ENCODE peak calls at places on chromosomes 11 and 22, in eight cellular contexts. G is OCI-LY7, T is neural progenitor cell, M is HCT116, W is SK-N-SH, J is hepatocyte, X is MM.1S, L is PC-3. N is an unnamed sample. For H3K9me3, the result is how much of the 10 kb centered on the place peaks cover.

GRCh38 chr11:21897203-21897602 is 295.7 kb upstream of the ANO5 start:
- DNase-seq in J (no peak), X (peak), L (no peak), W (no peak), G (no peak), T (no peak), M (no peak), N (no peak)

GRCh38 chr11:35337919-35338316 is 81.4 kb downstream of the SLC1A2 start:
- DNase-seq in W (no peak), T (no peak), L (peak), G (no peak), J (no peak), X (no peak), M (no peak), N (no peak)

GRCh38 chr22:25477358-25477757 is 87.1 kb upstream of the GRK3 start:
- DNase-seq in W (no peak), M (no peak), G (no peak), L (no peak), J (no peak), X (no peak), T (no peak), N (no peak)

GRCh38 chr11:61959678-61960077 is 7.8 kb downstream of the FTH1 start:
- DNase-seq in W (no peak), L (no peak), X (no peak), M (no peak), J (no peak), G (no peak), T (no peak), N (no peak)

GRCh38 chr11:127000291-127000968 is at the start of gene KIRREL3:
- DNase-seq in J (peak), W (peak), L (no peak), G (no peak), M (no peak), X (no peak), T (peak), N (peak)

GRCh38 chr11:35364101-35364780 is 55.1 kb downstream of the SLC1A2 start:
- DNase-seq in J (peak), T (peak), X (no peak), M (peak), G (no peak), L (peak), W (no peak), N (peak)

GRCh38 chr11:61954106-61955030 is 4.2 kb downstream of the BEST1 start:
- DNase-seq in L (no peak), X (no peak), G (no peak), T (no peak), M (no peak), J (peak), W (no peak), N (peak)

GRCh38 chr11:103031834-103032233 is 60.1 kb downstream of the DCUN1D5 start:
- DNase-seq in W (no peak), X (no peak), J (no peak), G (no peak), L (no peak), M (no peak), T (no peak), N (peak)

GRCh38 chr11:87298155-87298554 is 260.4 kb downstream of the TMEM135 start:
- DNase-seq in X (no peak), J (no peak), L (no peak), T (no peak), W (no peak), G (no peak), M (no peak), N (no peak)

GRCh38 chr22:28716686-28717085 is 24.9 kb downstream of the CHEK2 start:
- DNase-seq in M (no peak), W (no peak), J (no peak), X (no peak), L (no peak), T (no peak), G (no peak), N (no peak)

GRCh38 chr11:109641549-109641948 is 219.6 kb downstream of the C11orf87 start:
- DNase-seq in G (no peak), J (peak), W (no peak), M (no peak), L (peak), T (peak), X (peak), N (peak)

GRCh38 chr22:27961680-27962079 is 42.6 kb upstream of the PITPNB start:
- DNase-seq in L (no peak), W (no peak), X (no peak), G (no peak), T (no peak), M (no peak), J (no peak), N (no peak)

GRCh38 chr11:70220920-70221319 is 17.8 kb downstream of the FADD start:
- DNase-seq in L (peak), T (no peak), M (no peak), X (no peak), G (no peak), W (no peak), J (no peak), N (no peak)

GRCh38 chr22:29520851-29521250 is 32.7 kb downstream of the THOC5 start:
- DNase-seq in J (no peak), X (no peak), W (no peak), G (no peak), M (no peak), L (peak), T (no peak), N (peak)

GRCh38 chr11:18522388-18522787 is 4.4 kb downstream of the TSG101 start:
- DNase-seq in W (peak), X (no peak), M (no peak), T (peak), G (peak), J (peak), L (no peak), N (peak)

GRCh38 chr22:30408388-30409101 is 11.7 kb downstream of the SEC14L2 start:
- DNase-seq in L (peak), J (no peak), T (no peak), M (no peak), X (no peak), W (no peak), G (no peak), N (peak)

GRCh38 chr11:112652786-112653390 is 308.3 kb upstream of the NCAM1 start:
- DNase-seq in G (no peak), W (no peak), X (no peak), M (no peak), L (no peak), J (no peak), T (no peak), N (peak)

GRCh38 chr11:9838229-9838628 is 174.4 kb downstream of the SWAP70 start:
- DNase-seq in W (no peak), M (no peak), J (no peak), L (peak), G (no peak), X (no peak), T (no peak), N (peak)

GRCh38 chr11:84234462-84235202 is 948.5 kb upstream of the CCDC90B start:
- DNase-seq in T (peak), W (no peak), X (no peak), G (no peak), M (no peak), L (no peak), J (no peak), N (no peak)
- H3K27ac ChIP-seq in T (no peak), W (no peak), X (no peak), G (no peak), M (no peak), L (no peak), J (no peak), N (no peak)

GRCh38 chr11:12854829-12855228 is 154.3 kb upstream of the RASSF10 start:
- DNase-seq in W (no peak), J (peak), X (no peak), M (no peak), G (no peak), L (no peak), T (no peak), N (no peak)
- H3K9me3 ChIP-seq in W (under half), J (under half), X (under half), M (under half), G (under half), L (under half), T (under half), N (under half)

GRCh38 chr22:44160416-44160815 is 20.3 kb upstream of the PARVG start:
- DNase-seq in M (no peak), G (no peak), J (no peak), W (no peak), L (no peak), T (no peak), X (no peak), N (no peak)

GRCh38 chr22:44159230-44159629 is 21.5 kb upstream of the PARVG start:
- DNase-seq in M (no peak), L (no peak), X (no peak), G (no peak), W (no peak), T (no peak), J (no peak), N (peak)

GRCh38 chr22:44159811-44160210 is 20.9 kb upstream of the PARVG start:
- DNase-seq in G (no peak), J (no peak), L (no peak), X (no peak), T (no peak), W (no peak), M (no peak), N (peak)

GRCh38 chr22:44157916-44158618 is 22.7 kb upstream of the PARVG start:
- DNase-seq in G (no peak), J (no peak), L (no peak), M (no peak), W (no peak), T (no peak), X (no peak), N (no peak)

GRCh38 chr22:44158766-44159165 is 22.0 kb upstream of the PARVG start:
- DNase-seq in J (no peak), G (no peak), M (no peak), T (no peak), W (peak), X (no peak), L (no peak), N (peak)
- TF ChIP-seq EZH2phosphoT487 in J (no peak), G (no peak), M (no peak), T (no peak), W (no peak), X (no peak), L (no peak), N (no peak)

GRCh38 chr22:35893698-35894097 is 134.9 kb downstream of the RBFOX2 start:
- DNase-seq in L (no peak), T (no peak), J (no peak), X (no peak), W (no peak), G (peak), M (no peak), N (no peak)

GRCh38 chr22:35894464-35894878 is 134.2 kb downstream of the RBFOX2 start:
- DNase-seq in L (no peak), X (no peak), M (no peak), T (peak), J (no peak), G (peak), W (no peak), N (no peak)

GRCh38 chr22:35896306-35896705 is 132.3 kb downstream of the RBFOX2 start:
- DNase-seq in L (no peak), G (no peak), W (no peak), M (no peak), X (peak), J (no peak), T (no peak), N (no peak)

GRCh38 chr22:35892192-35892591 is 136.4 kb downstream of the RBFOX2 start:
- DNase-seq in X (no peak), L (peak), M (no peak), J (no peak), W (no peak), T (no peak), G (no peak), N (peak)

DNA sequence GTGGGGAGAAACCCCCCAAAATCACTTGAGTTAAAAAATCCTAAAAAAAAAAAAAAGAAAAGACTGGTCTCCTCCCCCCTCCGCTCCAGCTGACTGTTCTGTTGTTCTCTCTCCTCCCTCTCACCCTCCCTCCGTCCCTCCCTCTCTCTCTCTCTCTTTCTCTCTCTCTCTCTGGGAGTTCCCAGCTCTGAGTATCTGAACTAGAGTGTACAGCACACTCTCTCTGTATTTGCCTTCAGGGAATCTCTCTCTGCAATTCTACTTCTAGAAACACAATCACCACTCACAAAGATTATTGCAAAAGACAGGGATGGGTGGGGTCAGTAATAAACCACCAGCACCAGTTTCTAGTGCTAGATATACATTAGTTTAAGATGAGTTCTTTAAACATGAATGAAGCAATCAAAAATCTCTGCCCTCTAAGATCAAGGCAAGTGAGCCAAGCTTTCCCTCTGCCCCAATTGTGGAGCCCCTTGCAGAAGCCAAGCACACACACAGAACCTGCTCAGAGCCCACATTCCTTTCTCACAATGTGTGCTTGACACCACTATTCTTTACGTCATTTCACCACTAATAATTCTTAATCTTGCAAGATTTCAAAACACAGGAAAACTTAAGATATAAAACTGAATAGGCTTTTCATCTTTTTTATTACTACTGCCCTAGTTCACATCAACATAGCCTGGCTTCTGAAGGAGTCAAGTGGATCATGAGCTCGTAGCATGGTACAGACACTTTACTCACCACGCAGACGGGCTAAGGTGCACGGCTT is 133.5 kb downstream of the RBFOX2 start:
- DNase-seq in M (no peak), W (peak), X (no peak), L (peak), G (peak), J (peak), T (peak), N (peak)
- H3K27ac ChIP-seq in M (no peak), W (no peak), X (no peak), L (peak), G (peak), J (peak), T (no peak), N (peak)